ENCODE peak calls at places on chromosomes 7 and 10, in eight cellular contexts. H is BJ, X is A549, W is NB4, R is brain microvascular endothelial cell, I is RWPE1, J is K562, Y is tibial nerve. Q is an unnamed sample.
A peak's percentile ranks its signal among the peaks of the same experiment; 100 is the strongest.

GRCh38 chr10:85548038-85548437 is 818.6 kb downstream of the GRID1 start:
- DNase-seq in H (no peak), X (peak; percentile 77), W (peak; percentile 23), R (peak; percentile 41), I (peak; percentile 84), J (no peak), Y (peak; percentile 50), Q (peak; percentile 14)

GRCh38 chr10:124626759-124627380 is 117.3 kb downstream of the FAM53B start:
- DNase-seq in H (no peak), X (no peak), W (no peak), R (no peak), I (peak; percentile 80), J (no peak), Y (no peak), Q (no peak)

GRCh38 chr10:31261502-31262311 is 57.3 kb upstream of the ZEB1 start:
- DNase-seq in H (peak; percentile 83), X (no peak), W (no peak), R (peak; percentile 42), I (no peak), J (no peak), Y (no peak), Q (no peak)

GRCh38 chr7:45920543-45921380 is at the start of gene IGFBP3:
- DNase-seq in H (no peak), X (peak; percentile 60), W (no peak), R (no peak), I (peak; percentile 43), J (no peak), Y (no peak), Q (peak; percentile 49)

GRCh38 chr10:63267414-63268138 is 134.4 kb downstream of the NRBF2 start:
- DNase-seq in H (peak; percentile 49), X (peak; percentile 72), W (peak; percentile 69), R (peak; percentile 79), I (peak; percentile 38), J (peak; percentile 79), Y (no peak), Q (no peak)

GRCh38 chr10:18000601-18001000 is 48.9 kb downstream of the SLC39A12 start:
- DNase-seq in H (no peak), X (no peak), W (no peak), R (no peak), I (no peak), J (no peak), Y (no peak), Q (no peak)

GRCh38 chr10:6729071-6729773 is 149.1 kb upstream of the PRKCQ start:
- DNase-seq in H (peak; percentile 77), X (peak; percentile 62), W (no peak), R (no peak), I (peak; percentile 72), J (no peak), Y (no peak), Q (no peak)

GRCh38 chr10:22243321-22243720 is 25.5 kb upstream of the EBLN1 start:
- DNase-seq in H (no peak), X (no peak), W (no peak), R (no peak), I (no peak), J (no peak), Y (no peak), Q (no peak)

GRCh38 chr10:96512997-96513685 is 585 bp downstream of the TLL2 start:
- DNase-seq in H (no peak), X (no peak), W (peak; percentile 20), R (no peak), I (no peak), J (no peak), Y (no peak), Q (peak; percentile 73)

GRCh38 chr10:8894148-8894547 is 839.7 kb downstream of the GATA3 start:
- DNase-seq in H (no peak), X (no peak), W (no peak), R (no peak), I (no peak), J (no peak), Y (no peak), Q (no peak)

GRCh38 chr10:113697595-113697994 is 17.9 kb downstream of the CASP7 start:
- DNase-seq in H (no peak), X (no peak), W (no peak), R (no peak), I (no peak), J (no peak), Y (no peak), Q (no peak)

GRCh38 chr10:75936841-75937240 is 505.4 kb downstream of the LRMDA start:
- DNase-seq in H (no peak), X (no peak), W (no peak), R (no peak), I (no peak), J (no peak), Y (no peak), Q (no peak)

DNA sequence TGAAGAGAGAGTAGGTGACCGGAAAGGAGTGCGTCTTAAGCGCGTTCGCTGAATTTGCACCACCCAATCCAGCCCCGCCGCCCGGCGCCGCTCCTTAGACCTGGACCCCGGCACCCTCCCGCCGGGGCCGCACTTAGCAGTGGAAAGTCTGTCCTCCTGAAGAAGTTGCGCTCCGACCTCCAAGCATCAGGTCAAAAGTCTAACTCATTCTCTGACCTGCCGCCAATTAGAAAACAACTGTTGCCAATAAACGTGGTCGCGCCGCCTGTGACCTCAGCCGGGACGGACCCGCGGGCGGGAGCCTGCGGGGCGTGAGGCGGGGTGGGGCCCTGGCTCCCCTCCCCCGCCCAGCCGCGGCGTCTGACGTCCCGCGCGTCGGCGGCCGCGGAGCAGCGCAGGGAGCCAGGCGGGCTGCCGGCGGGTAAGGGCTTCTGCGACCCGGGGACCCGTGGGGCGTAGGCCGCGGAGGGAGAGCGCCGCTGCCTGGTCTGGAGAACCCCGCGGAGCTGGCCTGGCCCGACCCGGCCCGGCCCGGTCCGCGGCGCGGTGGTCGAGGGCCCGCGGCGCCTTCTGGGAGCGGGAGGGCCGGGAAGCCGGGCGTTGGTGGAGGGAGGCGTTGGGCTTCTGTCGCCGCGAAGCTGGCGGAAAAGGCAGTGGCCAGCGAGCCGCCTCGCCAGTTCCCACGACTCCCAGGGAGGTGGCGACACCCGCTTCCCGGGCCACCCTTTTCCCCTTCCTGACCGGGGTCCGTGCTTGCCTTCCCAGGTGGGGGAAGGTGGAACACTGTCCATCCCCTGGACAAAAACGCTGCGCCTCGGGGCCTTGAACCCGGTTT is at the start of gene BCAP29:
- DNase-seq in H (no peak), X (peak; percentile 74), W (peak; percentile 90), R (peak; percentile 24), I (no peak), J (peak; percentile 95), Y (peak; percentile 49), Q (peak; percentile 87)
- TF ChIP-seq CTCF in H (peak; percentile 23), X (peak; percentile 27), W (no peak), R (peak; percentile 32), I (peak; percentile 45), J (peak; percentile 55), Y (no peak), Q (peak; percentile 22)

DNA sequence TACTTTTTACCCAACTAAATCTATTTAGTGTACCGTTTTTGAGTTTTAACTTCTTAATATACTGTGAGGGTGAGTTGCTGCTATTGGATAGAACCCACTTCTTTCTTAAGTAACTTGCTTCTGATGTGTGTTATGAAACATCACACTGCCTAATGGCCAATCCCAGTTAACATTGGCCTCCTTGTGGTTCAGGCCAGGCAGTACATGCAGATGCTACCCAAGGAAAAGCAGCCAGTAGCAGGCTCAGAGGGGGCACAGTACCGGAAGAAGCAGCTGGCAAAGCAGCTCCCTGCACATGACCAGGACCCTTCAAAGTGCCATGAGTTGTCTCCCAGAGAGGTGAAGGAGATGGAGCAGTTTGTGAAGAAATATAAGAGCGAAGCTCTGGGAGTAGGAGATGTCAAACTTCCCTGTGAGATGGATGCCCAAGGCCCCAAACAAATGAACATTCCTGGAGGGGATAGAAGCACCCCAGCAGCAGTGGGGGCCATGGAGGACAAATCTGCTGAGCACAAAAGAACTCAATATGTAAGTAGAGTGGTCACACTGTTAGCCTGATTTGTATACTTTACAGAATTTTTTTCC is 39.7 kb downstream of the TES start:
- DNase-seq in H (no peak), X (peak; percentile 78), W (peak; percentile 41), R (peak; percentile 62), I (peak; percentile 23), J (peak; percentile 40), Y (no peak), Q (no peak)
- TF ChIP-seq CTCF in H (peak; percentile 67), X (peak; percentile 33), W (peak; percentile 54), R (peak; percentile 82), I (peak; percentile 35), J (peak; percentile 58), Y (peak; percentile 17), Q (no peak)

GRCh38 chr7:157473051-157473569 is 136.3 kb downstream of the DNAJB6 start:
- DNase-seq in H (no peak), X (no peak), W (no peak), R (no peak), I (no peak), J (no peak), Y (no peak), Q (no peak)

GRCh38 chr7:157475095-157475494 is 138.3 kb downstream of the DNAJB6 start:
- DNase-seq in H (no peak), X (no peak), W (no peak), R (no peak), I (no peak), J (no peak), Y (no peak), Q (no peak)

GRCh38 chr7:157476201-157476600 is 139.4 kb downstream of the DNAJB6 start:
- DNase-seq in H (no peak), X (no peak), W (no peak), R (no peak), I (no peak), J (no peak), Y (no peak), Q (no peak)

GRCh38 chr7:157475601-157476000 is 138.8 kb downstream of the DNAJB6 start:
- DNase-seq in H (no peak), X (no peak), W (no peak), R (no peak), I (no peak), J (no peak), Y (no peak), Q (no peak)

DNA sequence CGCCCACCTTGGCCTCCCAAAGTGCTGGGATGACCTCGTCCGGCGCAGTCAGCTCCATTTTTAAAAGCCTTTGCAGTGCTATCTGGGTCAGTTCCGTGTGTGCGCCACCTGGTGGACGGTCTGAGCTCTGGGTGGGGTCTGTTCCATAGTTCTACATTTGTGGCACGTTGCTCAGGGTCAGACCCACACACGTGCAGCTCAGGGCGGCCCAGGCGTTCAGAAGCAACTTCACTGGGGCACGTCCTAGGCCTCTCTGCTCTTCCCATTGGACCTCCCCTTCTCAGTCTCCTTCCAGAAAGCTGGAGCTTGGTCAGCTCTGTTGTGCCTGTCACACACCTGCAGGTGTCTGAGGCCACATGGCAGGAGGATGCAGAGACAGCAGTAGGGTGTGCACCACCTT is 137.9 kb downstream of the DNAJB6 start:
- DNase-seq in H (no peak), X (peak; percentile 53), W (peak; percentile 54), R (no peak), I (no peak), J (peak; percentile 79), Y (no peak), Q (no peak)
- TF ChIP-seq CTCF in H (peak; percentile 39), X (peak; percentile 5), W (peak; percentile 46), R (peak; percentile 51), I (peak; percentile 30), J (peak; percentile 84), Y (no peak), Q (peak; percentile 47)

GRCh38 chr7:16357921-16358320 is 63.4 kb downstream of the CRPPA start:
- DNase-seq in H (no peak), X (no peak), W (no peak), R (no peak), I (no peak), J (no peak), Y (no peak), Q (no peak)
- TF ChIP-seq CTCF in H (no peak), X (no peak), W (no peak), R (no peak), I (no peak), J (no peak), Y (no peak), Q (no peak)